ENCODE peak calls at places on chromosomes 16 and 17, in seven cellular contexts. V is mucosa of gallbladder, S is hypothalamus, U is substantia nigra, I is NCI-H1930, P is LoVo, G is AG04450. M is an unnamed sample.

GRCh38 chr16:85395207-85395912 is 217.8 kb upstream of the GSE1 start:
- DNase-seq in G (peak), S (peak), U (no peak), P (peak), V (peak), I (no peak), M (peak)

GRCh38 chr17:47852113-47852949 is 1.4 kb upstream of the SP6 start:
- DNase-seq in S (no peak), I (no peak), U (no peak), V (no peak), G (no peak), P (no peak), M (no peak)

GRCh38 chr17:13346081-13346533 is 255.6 kb downstream of the HS3ST3A1 start:
- DNase-seq in G (peak), P (no peak), U (no peak), S (no peak), I (no peak), V (no peak), M (no peak)

GRCh38 chr16:30340621-30341020 is 14.5 kb downstream of the CD2BP2 start:
- DNase-seq in I (no peak), S (no peak), P (no peak), V (no peak), U (no peak), G (no peak), M (no peak)

GRCh38 chr17:48871551-48872351 is 20.8 kb upstream of the ATP5MC1 start:
- DNase-seq in U (no peak), I (no peak), G (no peak), S (no peak), V (peak), P (peak), M (no peak)

GRCh38 chr17:36602030-36602737 is 801 bp downstream of the MRM1 start:
- DNase-seq in G (no peak), P (peak), U (no peak), S (no peak), V (no peak), I (no peak), M (no peak)

GRCh38 chr17:37299257-37299985 is 76.4 kb upstream of the C17orf78 start:
- DNase-seq in U (no peak), I (peak), P (no peak), S (peak), V (no peak), G (no peak), M (peak)

GRCh38 chr17:3683054-3683511 is 12.9 kb downstream of the P2RX5 start:
- DNase-seq in P (no peak), U (no peak), V (no peak), G (no peak), I (no peak), S (no peak), M (no peak)

GRCh38 chr16:57764341-57765159 is 29.0 kb downstream of the KATNB1 start:
- DNase-seq in V (no peak), P (peak), I (no peak), G (peak), U (no peak), S (no peak), M (no peak)

GRCh38 chr17:75503976-75504346 is 11.4 kb downstream of the CASKIN2 start:
- DNase-seq in P (no peak), G (no peak), S (no peak), V (no peak), U (no peak), I (no peak), M (no peak)

GRCh38 chr16:30065112-30065942 is at the start of gene ALDOA:
- DNase-seq in U (peak), I (peak), S (peak), P (peak), G (peak), V (peak), M (peak)

GRCh38 chr17:63709110-63709509 is 9.2 kb upstream of the LIMD2 start:
- DNase-seq in V (no peak), S (no peak), I (no peak), G (no peak), P (no peak), U (no peak), M (no peak)

GRCh38 chr16:52581530-52581929 is 34.6 kb upstream of the TOX3 start:
- DNase-seq in S (no peak), P (no peak), I (no peak), G (no peak), U (no peak), V (no peak), M (no peak)

GRCh38 chr17:18253187-18253884 is 5.2 kb downstream of the FLII start:
- DNase-seq in G (no peak), U (no peak), S (no peak), V (no peak), I (no peak), P (no peak), M (no peak)

GRCh38 chr17:62017912-62018311 is 47.2 kb downstream of the MED13 start:
- DNase-seq in S (no peak), I (no peak), V (no peak), U (no peak), P (no peak), G (no peak), M (no peak)

GRCh38 chr16:66489385-66489784 is 60.5 kb downstream of the TK2 start:
- DNase-seq in U (no peak), G (no peak), P (no peak), I (no peak), S (no peak), V (no peak), M (no peak)

M was measured in prostate gland.